ENCODE peak calls at places on chromosome 19, in eight cellular contexts. H, A, U, M, F, E, Z and N are unnamed samples.

GRCh38 chr19:5154129-5154798 is 185.4 kb downstream of the KDM4B start:
- DNase-seq in H (peak; percentile 91), A (no peak), U (peak; percentile 38), M (peak; percentile 53), F (peak; percentile 77), E (peak; percentile 62), Z (peak; percentile 38), N (peak; percentile 82)

GRCh38 chr19:40223135-40223822 is 3.2 kb downstream of the CCNP start:
- DNase-seq in H (peak; percentile 89), A (no peak), U (no peak), M (peak; percentile 90), F (no peak), E (peak; percentile 68), Z (peak; percentile 67), N (no peak)

GRCh38 chr19:47768604-47769003 is 9.9 kb upstream of the SELENOW start:
- DNase-seq in H (no peak), A (no peak), U (no peak), M (no peak), F (no peak), E (no peak), Z (no peak), N (no peak)

GRCh38 chr19:58538257-58539168 is 5.4 kb upstream of the TRIM28 start:
- DNase-seq in H (peak; percentile 88), A (no peak), U (no peak), M (peak; percentile 87), F (no peak), E (no peak), Z (no peak), N (no peak)

GRCh38 chr19:7778081-7778480 is 15.0 kb downstream of the CLEC4M start:
- DNase-seq in H (no peak), A (no peak), U (peak; percentile 15), M (no peak), F (no peak), E (no peak), Z (no peak), N (no peak)

GRCh38 chr19:44686896-44687295 is 12.1 kb upstream of the CEACAM16 start:
- DNase-seq in H (no peak), A (no peak), U (no peak), M (no peak), F (no peak), E (no peak), Z (no peak), N (no peak)

GRCh38 chr19:11570039-11570462 is 7.4 kb downstream of the ACP5 start:
- DNase-seq in H (no peak), A (no peak), U (no peak), M (no peak), F (no peak), E (no peak), Z (no peak), N (no peak)

GRCh38 chr19:35553385-35554000 is 8.1 kb downstream of the TMEM147 start:
- DNase-seq in H (no peak), A (no peak), U (no peak), M (no peak), F (no peak), E (no peak), Z (no peak), N (no peak)

GRCh38 chr19:27843861-27844260 is 1369.1 kb downstream of the UQCRFS1 start:
- DNase-seq in H (no peak), A (no peak), U (no peak), M (no peak), F (no peak), E (no peak), Z (no peak), N (no peak)

GRCh38 chr19:16222806-16223205 is 25.1 kb downstream of the AP1M1 start:
- DNase-seq in H (no peak), A (no peak), U (no peak), M (no peak), F (no peak), E (no peak), Z (no peak), N (no peak)

GRCh38 chr19:42657551-42657950 is 62.8 kb upstream of the CEACAM8 start:
- DNase-seq in H (no peak), A (no peak), U (no peak), M (no peak), F (no peak), E (no peak), Z (no peak), N (no peak)

GRCh38 chr19:5719274-5719960 is 529 bp downstream of the LONP1 start:
- DNase-seq in H (peak; percentile 49), A (peak; percentile 32), U (no peak), M (no peak), F (no peak), E (no peak), Z (no peak), N (no peak)

GRCh38 chr19:48819366-48819816 is 8.6 kb upstream of the BCAT2 start:
- DNase-seq in H (no peak), A (peak; percentile 91), U (peak; percentile 98), M (peak; percentile 90), F (peak; percentile 93), E (peak; percentile 76), Z (peak; percentile 88), N (no peak)

GRCh38 chr19:28727133-28727834 is 485.7 kb downstream of the UQCRFS1 start:
- DNase-seq in H (peak; percentile 88), A (no peak), U (peak; percentile 32), M (peak; percentile 87), F (no peak), E (no peak), Z (no peak), N (peak; percentile 53)

DNA sequence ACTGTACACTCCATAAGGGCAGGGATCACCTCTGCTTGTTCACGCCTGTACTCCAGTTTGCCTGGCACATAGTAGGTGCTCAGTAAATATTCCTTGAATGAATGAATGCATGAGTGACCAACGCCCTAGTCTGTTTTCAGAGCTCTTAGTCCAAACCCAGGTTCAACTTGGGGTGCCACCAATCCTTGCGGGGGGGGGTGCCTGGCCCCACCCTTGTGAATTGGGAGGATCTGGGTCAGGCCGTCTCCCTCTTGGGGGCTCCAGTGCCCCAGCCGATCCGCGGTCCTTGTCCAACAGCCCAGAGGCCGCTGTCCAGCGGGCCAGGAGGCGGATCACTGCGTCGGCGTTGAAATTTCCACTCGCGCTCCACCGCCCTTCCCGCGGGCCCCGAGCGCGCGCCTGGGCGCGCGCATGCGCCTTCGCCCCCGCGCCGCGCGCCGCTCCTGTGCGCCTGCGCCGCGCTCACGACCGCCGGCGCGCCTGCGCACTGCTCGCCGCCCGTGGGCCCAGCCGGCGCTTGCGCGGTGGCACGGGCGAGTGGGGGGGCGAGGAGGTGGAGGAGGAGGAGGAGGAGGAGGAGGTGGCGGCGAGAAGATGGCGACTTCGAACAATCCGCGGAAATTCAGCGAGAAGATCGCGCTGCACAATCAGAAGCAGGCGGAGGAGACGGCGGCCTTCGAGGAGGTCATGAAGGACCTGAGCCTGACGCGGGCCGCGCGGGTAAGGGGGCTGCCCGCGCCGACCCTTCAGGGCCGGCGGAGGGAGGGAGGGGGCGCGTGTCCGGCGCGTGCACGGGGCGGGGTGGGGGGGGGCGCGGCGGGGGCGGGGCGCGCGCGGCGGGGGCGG is at the start of gene CRTC1:
- DNase-seq in H (peak; percentile 91), A (peak; percentile 82), U (peak; percentile 89), M (peak; percentile 98), F (peak; percentile 92), E (peak; percentile 93), Z (peak; percentile 94), N (peak; percentile 98)
- TF ChIP-seq POLR2A in H (peak; percentile 81), A (peak; percentile 15), U (peak; percentile 77), M (no peak), F (no peak), E (no peak), Z (peak; percentile 60), N (peak; percentile 14)

DNA sequence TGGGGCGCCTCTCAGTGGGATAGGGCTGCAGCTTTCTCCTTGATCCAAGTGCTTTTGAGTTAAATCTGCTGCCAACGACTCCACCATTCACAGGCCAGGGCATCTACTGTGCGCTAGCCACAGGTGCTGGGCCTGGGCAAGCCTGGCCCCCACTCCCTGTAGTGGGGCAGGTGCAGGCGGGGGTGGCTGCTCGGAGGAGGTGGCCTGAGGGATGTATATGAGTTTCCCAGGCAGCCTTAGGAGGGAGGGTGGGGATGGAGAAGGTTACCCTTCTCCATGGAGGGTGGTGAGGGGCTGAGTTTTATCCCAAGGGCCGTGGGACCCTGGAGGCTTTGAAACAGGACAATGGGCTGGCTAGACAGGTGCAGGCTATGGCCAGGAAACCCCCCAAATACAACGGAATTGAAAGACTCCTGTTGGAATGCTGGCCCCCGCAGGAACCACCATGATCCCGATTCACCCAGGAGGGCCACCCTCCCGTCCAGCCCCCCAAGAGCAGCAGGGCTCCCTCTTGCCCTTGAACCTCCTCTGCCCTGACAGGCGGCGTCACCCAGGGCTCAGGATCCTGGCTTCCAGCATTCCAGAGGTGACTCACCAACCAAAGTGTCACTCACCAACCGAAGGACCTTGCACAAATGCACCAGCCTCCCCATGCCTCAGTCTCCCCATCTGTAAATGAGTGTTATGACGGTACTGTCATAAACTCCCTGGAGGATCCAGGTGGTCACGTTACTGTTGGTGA is 4.1 kb downstream of the PGLS start:
- DNase-seq in H (no peak), A (no peak), U (no peak), M (no peak), F (no peak), E (no peak), Z (no peak), N (no peak)
- H3K4me1 ChIP-seq in H (no peaks in the 10 kb centered on the region), A (peaks cover 2% of the 10 kb centered on the region), U (peaks cover 14% of the 10 kb centered on the region), M (peaks cover 6% of the 10 kb centered on the region), F (peaks cover 22% of the 10 kb centered on the region), E (peaks cover 2% of the 10 kb centered on the region), Z (peaks cover 10% of the 10 kb centered on the region), N (peaks cover 28% of the 10 kb centered on the region)

GRCh38 chr19:2048959-2049740 is 1.9 kb downstream of the MKNK2 start:
- DNase-seq in H (no peak), A (peak; percentile 68), U (no peak), M (peak; percentile 70), F (peak; percentile 78), E (peak; percentile 55), Z (no peak), N (peak; percentile 86)

GRCh38 chr19:2050991-2051770 is at the start of gene MKNK2:
- DNase-seq in H (peak; percentile 99), A (peak; percentile 87), U (peak; percentile 88), M (peak; percentile 99), F (peak; percentile 96), E (peak; percentile 97), Z (peak; percentile 94), N (peak; percentile 99)

GRCh38 chr19:2050349-2050990 is 574 bp downstream of the MKNK2 start:
- DNase-seq in H (no peak), A (no peak), U (no peak), M (peak; percentile 88), F (peak; percentile 81), E (peak; percentile 72), Z (no peak), N (no peak)

GRCh38 chr19:2048104-2048958 is 2.7 kb downstream of the MKNK2 start:
- DNase-seq in H (no peak), A (no peak), U (no peak), M (no peak), F (peak; percentile 64), E (peak; percentile 59), Z (no peak), N (peak; percentile 80)

GRCh38 chr19:2049741-2050348 is 1.2 kb downstream of the MKNK2 start:
- DNase-seq in H (no peak), A (peak; percentile 90), U (peak; percentile 96), M (peak; percentile 94), F (peak; percentile 90), E (peak; percentile 89), Z (peak; percentile 90), N (peak; percentile 96)
- TF ChIP-seq POLR2A in H (no peak), A (peak; percentile 74), U (peak; percentile 99), M (peak; percentile 71), F (peak; percentile 59), E (peak; percentile 72), Z (peak; percentile 89), N (peak; percentile 89)

DNA sequence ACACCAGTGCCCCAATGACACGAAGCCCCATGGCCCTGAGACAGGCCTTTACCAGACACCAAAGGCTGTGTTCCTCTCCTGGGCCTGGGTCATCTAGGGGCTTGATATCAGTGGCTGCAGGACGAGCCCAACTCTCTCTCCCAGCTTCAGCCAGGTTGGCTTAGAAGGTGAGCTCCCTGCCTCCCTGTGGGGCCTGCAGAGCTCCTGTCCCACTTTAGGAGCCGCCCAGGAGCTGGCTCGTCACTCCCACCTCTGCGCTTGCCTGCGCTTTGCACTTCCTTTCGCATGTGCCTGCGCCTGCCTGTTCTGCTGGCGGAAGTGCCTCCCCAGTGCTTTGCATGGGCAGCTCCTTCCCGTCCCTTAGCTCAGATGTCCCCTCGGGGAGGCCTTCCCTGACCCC is 4.9 kb downstream of the CALM3 start:
- DNase-seq in H (no peak), A (no peak), U (no peak), M (no peak), F (peak; percentile 66), E (no peak), Z (peak; percentile 2), N (peak; percentile 75)
- H3K4me1 ChIP-seq in H (no peaks in the 10 kb centered on the region), A (peaks cover 20% of the 10 kb centered on the region), U (peaks cover 34% of the 10 kb centered on the region), M (peaks cover 28% of the 10 kb centered on the region), F (peaks cover 58% of the 10 kb centered on the region), E (peaks cover 9% of the 10 kb centered on the region), Z (peaks cover 32% of the 10 kb centered on the region), N (peaks cover 55% of the 10 kb centered on the region)